ENCODE peak calls at places on chromosomes 13 and 19, in nine cellular contexts. N is Panc1; C is activated CD8-positive, alpha-beta T cell treated with anti-CD3 and anti-CD28 coated beads for 36 hours; G is foreskin keratinocyte; X is type B pancreatic cell; B is nephron progenitor cell; F is IMR-90; Q is fibroblast of lung; W is AG10803. I is an unnamed sample.

GRCh38 chr19:10001899-10002298 is 8.4 kb downstream of the COL5A3 start:
- DNase-seq in N (no peak), C (peak; percentile 36), G (no peak), X (no peak), B (peak; percentile 25), F (no peak), Q (peak; percentile 17), W (peak; percentile 18), I (no peak)

GRCh38 chr19:55179570-55180484 is at the start of gene SYT5:
- DNase-seq in N (no peak), C (peak; percentile 62), G (no peak), X (no peak), B (peak; percentile 88), F (no peak), Q (no peak), W (no peak), I (no peak)

GRCh38 chr13:76663941-76664340 is 222.3 kb downstream of the KCTD12 start:
- DNase-seq in N (no peak), C (no peak), G (no peak), X (no peak), B (no peak), F (peak; percentile 17), Q (peak; percentile 72), W (peak; percentile 27), I (no peak)

GRCh38 chr13:110797230-110797877 is 83.9 kb downstream of the ING1 start:
- DNase-seq in N (no peak), C (no peak), G (no peak), X (no peak), B (no peak), F (no peak), Q (no peak), W (no peak), I (peak; percentile 67)

GRCh38 chr13:97621631-97622030 is 187.7 kb downstream of the RAP2A start:
- DNase-seq in N (no peak), C (no peak), G (no peak), X (no peak), B (no peak), F (no peak), Q (no peak), W (no peak), I (no peak)

GRCh38 chr19:2061936-2062729 is 11.1 kb upstream of the MKNK2 start:
- DNase-seq in N (no peak), C (no peak), G (no peak), X (no peak), B (no peak), F (no peak), Q (no peak), W (no peak), I (no peak)

GRCh38 chr19:11970174-11970573 is 5.3 kb downstream of the ZNF763 start:
- DNase-seq in N (no peak), C (no peak), G (no peak), X (no peak), B (no peak), F (no peak), Q (no peak), W (no peak), I (no peak)

GRCh38 chr19:52991484-52991883 is 22.2 kb upstream of the ERVV-1 start:
- DNase-seq in N (peak; percentile 63), C (no peak), G (peak; percentile 87), X (no peak), B (no peak), F (peak; percentile 37), Q (peak; percentile 52), W (peak; percentile 63), I (no peak)

GRCh38 chr19:42290523-42291436 is 11.2 kb upstream of the PRR19 start:
- DNase-seq in N (no peak), C (peak; percentile 77), G (no peak), X (no peak), B (peak; percentile 64), F (no peak), Q (no peak), W (no peak), I (no peak)

GRCh38 chr19:29687897-29688728 is 22.9 kb downstream of the PLEKHF1 start:
- DNase-seq in N (no peak), C (no peak), G (peak; percentile 73), X (no peak), B (no peak), F (peak; percentile 78), Q (peak; percentile 92), W (peak; percentile 84), I (no peak)

GRCh38 chr13:27266937-27267336 is 3.7 kb upstream of the RASL11A start:
- DNase-seq in N (no peak), C (no peak), G (no peak), X (no peak), B (no peak), F (peak; percentile 33), Q (no peak), W (no peak), I (no peak)

GRCh38 chr19:8585894-8586750 is 8.9 kb upstream of the MYO1F start:
- DNase-seq in N (no peak), C (peak; percentile 63), G (no peak), X (peak; percentile 80), B (peak; percentile 86), F (no peak), Q (no peak), W (peak; percentile 22), I (peak; percentile 6)

GRCh38 chr19:45597425-45598111 is 4.4 kb downstream of the GPR4 start:
- DNase-seq in N (no peak), C (no peak), G (no peak), X (no peak), B (no peak), F (no peak), Q (no peak), W (no peak), I (no peak)

GRCh38 chr19:30419581-30420180 is 47.5 kb downstream of the ZNF536 start:
- DNase-seq in N (no peak), C (no peak), G (no peak), X (no peak), B (no peak), F (no peak), Q (no peak), W (peak; percentile 63), I (no peak)

GRCh38 chr13:110418944-110419343 is 111.9 kb downstream of the COL4A2 start:
- DNase-seq in N (no peak), C (no peak), G (no peak), X (no peak), B (no peak), F (no peak), Q (no peak), W (no peak), I (no peak)

GRCh38 chr19:1862068-1862423 is 1.3 kb downstream of the KLF16 start:
- DNase-seq in N (no peak), C (no peak), G (no peak), X (no peak), B (peak; percentile 43), F (no peak), Q (no peak), W (no peak), I (no peak)

GRCh38 chr13:25945596-25945995 is 106.2 kb downstream of the SHISA2 start:
- DNase-seq in N (no peak), C (no peak), G (no peak), X (no peak), B (no peak), F (no peak), Q (peak; percentile 17), W (no peak), I (no peak)

GRCh38 chr19:21110183-21110582 is 28.2 kb downstream of the ZNF714 start:
- DNase-seq in N (no peak), C (no peak), G (no peak), X (no peak), B (no peak), F (no peak), Q (no peak), W (no peak), I (peak; percentile 79)

GRCh38 chr19:38373907-38374331 is 452 bp upstream of the PSMD8 start:
- DNase-seq in N (no peak), C (no peak), G (no peak), X (no peak), B (no peak), F (no peak), Q (no peak), W (no peak), I (no peak)

GRCh38 chr19:38376576-38376975 is 2.2 kb downstream of the PSMD8 start:
- DNase-seq in N (no peak), C (no peak), G (no peak), X (no peak), B (no peak), F (no peak), Q (no peak), W (no peak), I (no peak)

GRCh38 chr19:38375098-38375493 is 725 bp downstream of the PSMD8 start:
- DNase-seq in N (no peak), C (no peak), G (no peak), X (no peak), B (no peak), F (peak; percentile 11), Q (peak; percentile 17), W (no peak), I (no peak)

GRCh38 chr19:38375748-38376147 is 1.4 kb downstream of the PSMD8 start:
- DNase-seq in N (no peak), C (no peak), G (no peak), X (no peak), B (no peak), F (peak; percentile 20), Q (no peak), W (peak; percentile 57), I (peak; percentile 69)

GRCh38 chr19:38374332-38375097 is at the start of gene PSMD8:
- DNase-seq in N (peak; percentile 97), C (peak; percentile 100), G (peak; percentile 97), X (peak; percentile 97), B (peak; percentile 97), F (peak; percentile 97), Q (peak; percentile 98), W (peak; percentile 98), I (peak; percentile 100)
- TF ChIP-seq CTCF in N (no peak), C (no peak), G (peak; percentile 62), X (peak; percentile 16), B (no peak), F (peak; percentile 41), Q (peak; percentile 4), W (no peak), I (no peak)

GRCh38 chr13:114110091-114110829 is 22.2 kb downstream of the RASA3 start:
- DNase-seq in N (no peak), C (peak; percentile 86), G (no peak), X (no peak), B (no peak), F (no peak), Q (no peak), W (peak; percentile 48), I (no peak)
- TF ChIP-seq CTCF in N (no peak), C (peak; percentile 23), G (peak; percentile 18), X (no peak), B (no peak), F (peak; percentile 2), Q (no peak), W (peak; percentile 16), I (no peak)

GRCh38 chr19:58182989-58183821 is at the start of gene ZNF274:
- DNase-seq in N (peak; percentile 53), C (peak; percentile 96), G (peak; percentile 95), X (peak; percentile 96), B (peak; percentile 94), F (peak; percentile 87), Q (peak; percentile 96), W (peak; percentile 89), I (peak; percentile 87)
- TF ChIP-seq CTCF in N (no peak), C (no peak), G (no peak), X (no peak), B (no peak), F (no peak), Q (no peak), W (no peak), I (no peak)

DNA sequence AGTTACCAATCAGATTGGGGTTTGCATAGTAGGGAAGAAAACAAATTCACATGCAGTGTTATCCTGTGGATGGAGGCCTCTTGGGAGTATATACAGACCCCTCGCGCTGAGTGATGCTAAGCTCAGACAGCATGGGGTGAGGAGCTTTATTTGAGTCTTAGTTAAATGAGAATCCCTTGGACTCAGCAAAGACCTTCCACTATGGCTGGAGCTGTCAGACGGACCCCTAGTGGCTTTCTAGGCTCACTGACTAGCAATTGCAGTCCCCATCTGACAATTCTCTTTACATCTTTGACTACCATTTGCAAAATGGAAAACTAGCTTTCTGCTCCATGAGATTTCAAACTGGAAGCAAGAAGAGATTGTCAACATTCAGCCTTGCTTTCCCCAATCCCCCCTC is 90.4 kb downstream of the STOML3 start:
- DNase-seq in N (no peak), C (no peak), G (no peak), X (no peak), B (no peak), F (no peak), Q (no peak), W (no peak), I (no peak)
- TF ChIP-seq CTCF in N (peak; percentile 21), C (no peak), G (no peak), X (peak; percentile 64), B (peak; percentile 23), F (no peak), Q (no peak), W (no peak), I (no peak)